ENCODE peak calls at places on chromosomes 13 and 19, in eight cellular contexts. C is heart left ventricle, B is left ventricle myocardium inferior, S is PC-3, F is mammary epithelial cell, W is A549, I is cardiac muscle cell, R is mesenchymal stem cell. Q is an unnamed sample. For H3K4me1, the result is how much of the 10 kb centered on the place peaks cover.

GRCh38 chr13:111049791-111050538 is 65.1 kb upstream of the ARHGEF7 start:
- DNase-seq in W (no peak), R (peak), F (no peak), S (peak), B (no peak), I (peak), C (peak), Q (peak)

GRCh38 chr13:114212096-114212495 is 22.6 kb upstream of the CDC16 start:
- DNase-seq in W (no peak), F (no peak), I (no peak), C (no peak), R (peak), S (peak), B (no peak), Q (no peak)

GRCh38 chr19:33159893-33160292 is 28.0 kb downstream of the WDR88 start:
- DNase-seq in F (no peak), S (no peak), C (no peak), B (no peak), R (no peak), I (no peak), W (no peak), Q (no peak)

GRCh38 chr13:40271931-40272775 is 394.3 kb downstream of the FOXO1 start:
- DNase-seq in S (peak), C (peak), W (no peak), R (peak), I (peak), F (peak), B (peak), Q (peak)

GRCh38 chr13:41199526-41199925 is 5.2 kb upstream of the KBTBD7 start:
- DNase-seq in R (no peak), F (no peak), I (no peak), S (no peak), W (no peak), C (no peak), B (no peak), Q (no peak)

GRCh38 chr19:20423381-20424207 is 142.0 kb downstream of the ZNF737 start:
- DNase-seq in B (peak), C (peak), F (peak), R (peak), S (peak), W (no peak), I (peak), Q (peak)

GRCh38 chr19:34555447-34555846 is 73.9 kb downstream of the WTIP start:
- DNase-seq in I (peak), C (no peak), F (peak), S (peak), R (no peak), W (peak), B (no peak), Q (no peak)

GRCh38 chr13:31733709-31734108 is 5.6 kb upstream of the RXFP2 start:
- DNase-seq in C (no peak), S (no peak), W (no peak), R (no peak), F (no peak), I (no peak), B (no peak), Q (no peak)

GRCh38 chr13:53778937-53779336 is 750.3 kb downstream of the OLFM4 start:
- DNase-seq in C (no peak), F (no peak), R (no peak), B (no peak), W (no peak), S (peak), I (no peak), Q (no peak)

GRCh38 chr13:106568225-106569003 is 477 bp upstream of the ARGLU1 start:
- DNase-seq in C (no peak), F (no peak), R (no peak), S (no peak), B (no peak), W (peak), I (no peak), Q (no peak)

GRCh38 chr13:94707400-94708021 is 4.8 kb downstream of the SOX21 start:
- DNase-seq in B (no peak), R (no peak), I (no peak), F (no peak), W (peak), C (no peak), S (no peak), Q (no peak)

GRCh38 chr13:75432811-75433244 is 49.1 kb downstream of the TBC1D4 start:
- DNase-seq in R (no peak), I (no peak), C (no peak), B (no peak), S (peak), W (no peak), F (no peak), Q (no peak)
- H3K4me1 ChIP-seq in R (under half), I (under half), C (half or more), B (half or more), S (under half), W (under half), F (under half), Q (under half)

DNA sequence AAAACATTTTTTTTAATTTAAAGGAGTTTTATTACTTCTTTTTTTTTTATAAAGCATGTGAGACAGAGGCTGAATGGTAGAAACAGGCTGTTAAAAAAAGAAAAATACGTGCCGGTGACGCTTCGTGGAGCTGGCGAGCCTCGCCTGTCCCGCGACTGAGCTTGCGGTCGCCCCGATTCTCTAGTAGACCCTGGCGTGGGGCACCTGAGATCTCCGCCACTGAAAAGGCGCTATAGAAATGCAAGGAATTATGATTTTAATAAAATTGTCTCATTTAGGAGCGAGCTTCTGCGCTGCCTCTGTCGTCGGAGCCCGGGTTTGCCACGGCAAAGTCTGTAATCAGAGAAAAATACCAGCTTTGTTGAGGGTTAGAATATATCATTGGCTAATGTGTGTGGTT is 18.4 kb downstream of the NFIX start:
- DNase-seq in I (no peak), C (no peak), W (no peak), R (no peak), B (no peak), S (peak), F (no peak), Q (no peak)
- H3K4me1 ChIP-seq in I (under half), C (half or more), W (under half), R (under half), B (half or more), S (half or more), F (half or more), Q (half or more)

DNA sequence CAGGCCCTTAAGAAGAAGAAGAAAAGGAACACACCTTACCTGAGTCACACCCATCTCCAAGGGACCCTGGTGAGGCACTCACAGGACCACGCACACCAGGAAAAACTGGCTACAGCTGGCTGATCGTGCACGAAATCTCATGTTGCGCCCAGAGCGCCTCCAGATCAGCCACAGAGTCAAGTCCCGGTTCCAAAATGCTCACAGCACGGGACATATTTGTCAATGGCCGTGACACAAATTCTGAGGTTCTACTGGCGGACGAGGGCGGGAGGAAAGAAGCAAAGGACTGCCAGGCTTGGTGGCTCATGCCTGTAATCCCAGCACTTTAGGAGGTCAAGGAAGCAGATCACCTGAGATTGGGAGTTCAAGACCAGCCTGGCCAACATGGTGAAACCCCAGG is 21.5 kb downstream of the SH3GL1 start:
- DNase-seq in C (no peak), R (no peak), I (no peak), S (no peak), B (no peak), W (no peak), F (no peak), Q (no peak)
- H3K4me1 ChIP-seq in C (half or more), R (half or more), I (under half), S (half or more), B (half or more), W (half or more), F (half or more), Q (half or more)

DNA sequence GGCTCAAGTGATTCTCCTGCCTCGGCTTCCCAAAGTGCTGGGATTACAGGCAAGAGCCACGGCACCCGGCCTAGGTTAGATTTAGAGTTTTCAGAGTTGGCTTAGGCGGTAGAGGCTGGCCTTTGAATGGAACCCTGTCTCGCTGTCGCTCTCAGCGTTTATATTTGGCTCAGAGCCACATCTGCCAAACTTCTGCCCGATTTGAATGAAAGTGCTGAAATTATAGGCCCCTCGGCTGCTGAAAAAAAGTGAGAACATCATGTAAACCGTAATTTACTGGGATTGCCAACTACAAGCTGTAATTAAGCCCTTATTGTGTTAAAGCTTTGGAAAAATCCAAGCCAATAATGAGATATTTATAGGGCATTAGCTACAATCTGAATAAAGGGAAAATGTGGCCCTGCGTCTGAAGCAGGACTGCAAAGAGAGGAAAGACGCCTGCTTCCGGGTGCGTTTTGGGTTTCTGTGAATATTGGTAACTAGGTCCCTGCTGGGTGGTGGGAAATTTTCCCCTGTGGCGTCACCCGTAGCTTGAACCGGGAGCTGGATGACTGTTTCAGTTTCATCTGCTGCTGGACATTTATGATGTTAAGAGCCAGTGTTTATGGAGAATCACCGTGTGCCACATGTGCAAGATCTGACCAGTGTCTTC is 9.8 kb downstream of the DNM2 start:
- DNase-seq in R (no peak), B (no peak), W (no peak), C (no peak), F (no peak), S (no peak), I (no peak), Q (no peak)
- H3K4me1 ChIP-seq in R (under half), B (half or more), W (under half), C (half or more), F (under half), S (under half), I (under half), Q (half or more)

GRCh38 chr19:13037161-13037560 is 41.9 kb downstream of the NFIX start:
- DNase-seq in S (peak), W (no peak), I (peak), R (peak), C (no peak), B (no peak), F (peak), Q (no peak)
- H3K4me1 ChIP-seq in S (half or more), W (under half), I (under half), R (under half), C (half or more), B (half or more), F (half or more), Q (half or more)

GRCh38 chr19:10222201-10222890 is 8.8 kb downstream of the S1PR2 start:
- DNase-seq in B (no peak), I (no peak), S (no peak), R (no peak), C (no peak), F (no peak), W (no peak), Q (no peak)
- H3K4me1 ChIP-seq in B (under half), I (under half), S (under half), R (under half), C (under half), F (under half), W (under half), Q (under half)

DNA sequence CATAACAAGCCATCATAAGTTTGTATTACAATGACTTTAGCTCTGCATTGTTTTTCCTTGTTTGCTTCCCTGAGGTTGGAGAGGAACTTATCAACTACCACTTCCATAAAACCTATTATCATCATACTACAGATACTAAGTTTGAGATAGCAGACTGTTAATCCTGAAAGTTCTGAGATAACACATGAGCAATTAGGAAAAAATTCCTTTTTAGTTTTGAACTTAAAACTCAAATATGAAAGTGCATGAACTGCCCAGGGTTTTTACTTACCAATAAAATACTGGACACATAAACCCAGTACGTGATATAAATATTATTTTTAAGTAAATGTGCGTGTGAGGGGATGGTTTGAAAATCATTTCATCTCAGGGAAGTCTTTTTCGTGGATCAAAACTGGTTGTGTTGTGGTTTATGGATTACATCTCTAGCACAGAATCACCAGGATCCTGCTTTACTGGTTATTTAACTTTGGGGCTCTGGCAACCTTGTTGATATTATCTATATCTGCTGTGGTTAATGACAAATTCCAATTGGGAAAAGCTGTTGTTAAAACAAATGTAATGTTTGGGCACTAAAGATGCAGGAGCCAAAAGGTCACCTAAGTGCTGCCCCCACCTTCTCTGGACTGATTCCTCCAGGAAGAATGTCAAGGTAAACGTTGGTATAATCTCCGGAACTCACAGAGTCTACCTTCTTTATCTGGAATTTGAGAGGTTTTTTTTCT is 12.4 kb downstream of the CDX2 start:
- DNase-seq in F (no peak), B (no peak), R (no peak), I (no peak), C (no peak), S (peak), W (no peak), Q (no peak)
- H3K4me1 ChIP-seq in F (under half), B (under half), R (under half), I (under half), C (under half), S (under half), W (under half), Q (under half)

GRCh38 chr13:23563085-23563484 is 7.1 kb upstream of the TNFRSF19 start:
- DNase-seq in S (no peak), W (no peak), B (no peak), C (no peak), I (no peak), F (no peak), R (no peak), Q (no peak)
- H3K4me1 ChIP-seq in S (under half), W (under half), B (under half), C (under half), I (half or more), F (under half), R (under half), Q (under half)

GRCh38 chr19:45717131-45717982 is 13.3 kb downstream of the FBXO46 start:
- DNase-seq in W (peak), C (peak), F (peak), R (peak), B (peak), I (peak), S (peak), Q (peak)
- H3K4me1 ChIP-seq in W (under half), C (under half), F (under half), R (under half), B (under half), I (under half), S (under half), Q (under half)